ENCODE peak calls at places on chromosomes 12 and 14, in five cellular contexts. Q, Y, W, Z and T are unnamed samples.

GRCh38 chr12:103561174-103561573 is 25.9 kb upstream of the STAB2 start:
- DNase-seq in Q (no peak), Z (no peak), Y (no peak), W (no peak), T (no peak)

GRCh38 chr12:87687362-87687761 is 341.8 kb downstream of the C12orf50 start:
- DNase-seq in Q (no peak), Y (no peak), Z (no peak), W (peak; percentile 18), T (no peak)

GRCh38 chr14:98345186-98345585 is 926.8 kb downstream of the BCL11B start:
- DNase-seq in Z (no peak), Q (no peak), W (no peak), Y (no peak), T (no peak)

GRCh38 chr12:116861331-116861730 is 19.9 kb downstream of the HRK start:
- DNase-seq in Y (peak; percentile 84), Q (no peak), Z (no peak), W (no peak), T (no peak)

GRCh38 chr12:60266381-60266852 is 670.6 kb downstream of the SLC16A7 start:
- DNase-seq in Q (peak; percentile 6), W (peak; percentile 69), Y (no peak), Z (peak; percentile 76), T (no peak)

GRCh38 chr12:48782457-48783395 is 6.2 kb downstream of the ADCY6 start:
- DNase-seq in Q (no peak), Y (no peak), Z (no peak), W (no peak), T (no peak)

GRCh38 chr14:64979336-64980074 is 7.2 kb upstream of the FNTB start:
- DNase-seq in Y (no peak), Z (no peak), W (no peak), Q (no peak), T (no peak)

GRCh38 chr14:105063041-105063440 is 2.2 kb downstream of the GPR132 start:
- DNase-seq in Q (no peak), Y (no peak), W (no peak), Z (no peak), T (no peak)

GRCh38 chr14:99231850-99232401 is 40.1 kb downstream of the BCL11B start:
- DNase-seq in W (no peak), Z (no peak), Y (no peak), Q (peak; percentile 15), T (peak; percentile 82)

GRCh38 chr12:45991289-45992249 is 1.2 kb upstream of the SCAF11 start:
- DNase-seq in W (peak; percentile 74), Q (peak; percentile 59), Y (peak; percentile 79), Z (peak; percentile 76), T (no peak)

GRCh38 chr12:754871-755562 is 2.6 kb downstream of the WNK1 start:
- DNase-seq in Z (peak; percentile 70), Q (no peak), W (peak; percentile 72), Y (peak; percentile 58), T (no peak)

GRCh38 chr12:1527789-1528188 is 66.6 kb downstream of the FBXL14 start:
- DNase-seq in Q (no peak), W (no peak), Y (no peak), Z (no peak), T (no peak)

DNA sequence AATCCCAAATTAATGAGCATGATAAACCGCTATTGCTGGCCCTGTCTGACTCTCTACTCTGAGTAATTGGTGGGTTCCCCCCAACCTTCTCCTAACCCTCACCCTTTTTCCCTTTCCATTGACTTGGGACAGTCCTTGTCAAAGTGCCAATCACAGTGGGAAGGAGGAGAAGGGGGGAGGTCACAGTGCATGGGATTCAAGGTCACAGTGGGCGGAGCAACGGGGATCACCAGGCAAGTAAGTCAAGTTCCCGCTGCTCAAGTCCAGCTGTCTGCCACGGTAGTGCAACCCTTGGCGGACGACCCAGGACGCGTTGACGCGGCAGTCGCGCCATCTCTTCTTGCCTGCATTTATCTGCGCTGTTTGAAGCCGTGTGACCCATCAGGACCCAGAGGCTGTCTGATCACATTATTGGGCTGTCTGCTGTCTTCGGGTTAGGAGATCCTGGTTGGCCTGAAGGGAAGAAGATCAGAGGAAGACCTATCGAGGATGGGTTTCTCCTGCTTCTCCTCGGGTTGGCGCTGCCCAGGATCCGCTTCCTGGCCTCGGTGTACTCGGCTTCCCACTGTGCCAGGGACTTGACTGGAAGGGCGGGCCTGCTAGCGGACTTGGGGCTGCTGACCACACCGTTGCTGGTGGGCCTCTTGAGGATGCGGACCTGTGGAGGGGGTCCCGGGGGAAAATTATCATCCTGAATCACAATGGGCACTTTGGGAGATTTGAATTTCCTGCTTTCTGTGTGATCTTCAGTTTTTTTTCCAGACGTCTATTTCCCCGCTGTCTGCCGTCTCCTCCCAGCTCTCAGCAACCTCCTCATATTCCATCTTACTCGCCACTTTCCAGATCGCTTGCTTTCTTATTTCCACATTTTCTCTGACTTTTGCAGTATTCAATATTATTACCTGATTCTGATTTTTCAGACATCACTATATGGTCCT is 3.1 kb upstream of the MDM2 start:
- DNase-seq in Z (peak; percentile 88), W (no peak), Y (no peak), Q (no peak), T (no peak)
- TF ChIP-seq POLR2AphosphoS5 in Z (peak; percentile 92), W (no peak), Y (no peak), Q (no peak), T (no peak)

GRCh38 chr14:23829736-23830474 is 123.7 kb upstream of the DHRS4 start:
- DNase-seq in Y (no peak), Q (peak; percentile 93), Z (peak; percentile 81), W (peak; percentile 88), T (no peak)
- TF ChIP-seq MAX in Y (no peak), Q (peak; percentile 51), Z (no peak), W (no peak), T (no peak)

GRCh38 chr12:122422769-122423257 is 344 bp upstream of the CLIP1 start:
- DNase-seq in Y (no peak), W (peak; percentile 49), Q (no peak), Z (peak; percentile 49), T (peak; percentile 65)

GRCh38 chr12:122421815-122422737 is at the start of gene CLIP1:
- DNase-seq in Q (no peak), Z (peak; percentile 27), W (peak; percentile 63), Y (peak; percentile 87), T (peak; percentile 81)

GRCh38 chr12:122421263-122421814 is 1.1 kb downstream of the CLIP1 start:
- DNase-seq in Y (peak; percentile 66), W (no peak), Z (peak; percentile 82), Q (no peak), T (no peak)

GRCh38 chr12:122420471-122421262 is 1.8 kb downstream of the CLIP1 start:
- DNase-seq in Y (no peak), Q (no peak), Z (no peak), W (no peak), T (no peak)

DNA sequence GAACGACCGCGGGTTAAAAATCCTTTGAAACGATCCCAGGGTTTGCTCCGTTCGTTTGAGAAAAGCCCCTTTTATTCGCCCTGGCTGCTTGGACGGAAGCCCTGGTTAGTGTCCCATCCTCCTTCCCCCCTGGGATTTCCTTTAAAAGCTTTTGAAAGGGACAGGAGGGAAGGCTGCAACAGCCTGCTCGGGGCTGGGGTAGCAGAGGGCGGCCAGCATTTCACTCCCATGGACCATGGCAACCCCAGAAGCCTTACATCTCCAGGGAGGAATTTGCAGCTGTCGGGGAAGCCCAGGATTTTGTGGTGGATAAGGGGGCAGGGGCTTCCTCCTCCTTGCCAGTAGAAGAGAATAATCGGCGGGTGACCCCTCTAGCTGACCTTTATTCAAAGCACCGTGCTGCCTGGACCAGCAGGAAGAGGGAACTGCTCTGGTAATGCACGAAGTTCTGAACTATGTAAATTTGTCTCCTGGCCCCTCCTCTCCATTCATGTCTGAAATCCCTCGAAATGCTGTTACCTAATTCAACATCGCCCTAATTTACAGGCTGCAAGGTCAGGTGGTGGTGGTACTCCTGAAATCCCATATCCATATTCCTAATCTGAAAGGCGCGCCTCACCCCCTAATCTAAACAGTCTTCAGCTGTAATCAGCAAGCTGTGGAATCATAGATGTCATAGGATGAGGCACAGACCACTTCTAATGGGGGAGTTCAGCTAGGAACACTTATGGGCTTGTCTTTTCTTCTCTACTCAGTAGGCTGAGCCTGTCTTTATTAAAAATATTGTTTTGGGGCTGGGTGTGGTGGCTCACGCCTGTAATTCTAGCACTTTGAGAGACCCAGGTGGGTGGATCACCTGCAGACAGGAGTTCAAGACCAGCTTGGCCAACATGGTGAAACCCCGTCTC is 1.0 kb upstream of the CLIP1 start:
- DNase-seq in Y (peak; percentile 60), Z (peak; percentile 64), W (peak; percentile 86), Q (peak; percentile 50), T (no peak)
- TF ChIP-seq POLR2AphosphoS5 in Y (peak; percentile 30), Z (peak; percentile 31), W (peak; percentile 14), Q (no peak), T (no peak)

DNA sequence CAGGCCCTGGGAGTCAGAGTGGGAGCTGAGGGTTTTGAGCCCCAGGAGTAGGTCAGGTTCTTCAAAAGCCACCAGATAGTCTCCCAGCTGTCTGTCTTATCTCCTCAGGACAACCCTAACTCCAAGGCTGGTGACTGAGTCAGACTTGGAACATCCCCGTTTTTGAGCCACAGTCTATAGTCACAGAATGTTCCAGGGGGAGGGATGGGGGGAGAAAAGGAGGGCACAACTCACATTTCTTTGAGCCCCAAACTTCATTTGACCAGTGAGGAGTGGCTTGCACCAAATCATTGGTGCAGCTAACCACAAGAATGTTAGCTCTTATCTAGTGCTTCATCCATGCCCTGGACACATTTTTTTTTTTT is 243.8 kb downstream of the ZFP36L1 start:
- DNase-seq in W (no peak), Q (peak; percentile 74), Y (no peak), Z (no peak), T (no peak)
- TF ChIP-seq MAX in W (no peak), Q (no peak), Y (no peak), Z (no peak), T (no peak)

GRCh38 chr12:105406497-105406896 is 76.0 kb downstream of the C12orf75 start:
- DNase-seq in Q (no peak), Z (no peak), Y (no peak), W (no peak), T (no peak)

GRCh38 chr12:105409286-105409685 is 78.8 kb downstream of the C12orf75 start:
- DNase-seq in Z (no peak), W (no peak), Q (no peak), Y (no peak), T (no peak)

GRCh38 chr12:105414088-105414487 is 83.6 kb downstream of the C12orf75 start:
- DNase-seq in Y (no peak), W (no peak), Q (no peak), Z (no peak), T (no peak)

DNA sequence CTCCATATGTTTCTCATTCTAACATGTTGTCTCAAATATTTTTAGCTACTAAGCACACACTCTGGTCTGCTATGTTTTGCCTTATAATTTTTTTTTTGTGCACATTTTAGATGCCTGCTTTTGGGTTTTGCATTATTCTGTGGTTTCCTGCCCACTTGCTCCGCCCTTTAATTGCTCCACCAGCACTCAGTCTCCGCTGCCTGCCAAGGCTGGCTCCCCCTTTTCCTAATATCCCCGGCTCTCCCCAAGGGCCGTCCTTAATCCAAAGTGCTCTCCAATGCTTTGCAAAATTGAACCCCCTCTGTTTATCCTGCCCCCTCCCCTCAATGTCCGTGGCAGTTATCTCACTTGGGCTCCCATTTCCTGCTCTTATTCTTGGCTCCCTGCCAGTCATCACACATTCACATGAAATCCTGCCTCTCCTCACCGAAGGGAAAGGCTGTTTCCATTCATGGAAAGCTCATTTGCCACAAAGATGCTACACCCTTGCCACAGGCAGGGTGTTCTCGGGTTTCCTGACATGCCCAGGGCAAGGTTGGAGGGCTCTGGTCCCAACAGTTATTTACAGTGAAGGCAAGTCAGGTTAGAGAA is 79.5 kb downstream of the C12orf75 start:
- DNase-seq in W (peak; percentile 96), Y (peak; percentile 37), Z (no peak), Q (no peak), T (no peak)
- TF ChIP-seq POLR2AphosphoS5 in W (peak; percentile 73), Y (no peak), Z (no peak), Q (no peak), T (no peak)